ENCODE peak calls at places on chromosomes 7 and 10, in six cellular contexts. One of them, this sample, is unnamed. For H3K36me3, the result is how much of the 10 kb centered on the place peaks cover.

GRCh38 chr10:24360286-24361127 is 151.6 kb downstream of the KIAA1217 start:
- DNase-seq in upper lobe of left lung: peak
- DNase-seq in ovary: peak
- DNase-seq in transverse colon: peak
- DNase-seq in HepG2: peak
- DNase-seq in H1: no peak
- DNase-seq in this sample: no peak

GRCh38 chr7:22193361-22194016 is 163.5 kb downstream of the RAPGEF5 start:
- DNase-seq in ovary: peak
- DNase-seq in HepG2: no peak
- DNase-seq in upper lobe of left lung: no peak
- DNase-seq in transverse colon: no peak
- DNase-seq in H1: no peak
- DNase-seq in this sample: no peak

GRCh38 chr10:72952189-72952900 is 2.3 kb downstream of the PLA2G12B start:
- DNase-seq in ovary: no peak
- DNase-seq in H1: no peak
- DNase-seq in upper lobe of left lung: no peak
- DNase-seq in HepG2: peak
- DNase-seq in transverse colon: no peak
- DNase-seq in this sample: no peak

GRCh38 chr7:22846961-22847360 is 24.3 kb upstream of the TOMM7 start:
- DNase-seq in H1: no peak
- DNase-seq in upper lobe of left lung: no peak
- DNase-seq in transverse colon: no peak
- DNase-seq in ovary: no peak
- DNase-seq in HepG2: no peak
- DNase-seq in this sample: no peak

GRCh38 chr7:110786576-110786975 is 304.4 kb upstream of the LRRN3 start:
- DNase-seq in HepG2: no peak
- DNase-seq in ovary: no peak
- DNase-seq in transverse colon: no peak
- DNase-seq in H1: no peak
- DNase-seq in upper lobe of left lung: no peak
- DNase-seq in this sample: no peak

GRCh38 chr10:74490551-74490950 is 335.8 kb upstream of the KAT6B start:
- DNase-seq in upper lobe of left lung: no peak
- DNase-seq in H1: no peak
- DNase-seq in ovary: no peak
- DNase-seq in HepG2: peak
- DNase-seq in transverse colon: no peak
- DNase-seq in this sample: no peak

GRCh38 chr7:153088601-153089000 is 329.0 kb downstream of the ACTR3B start:
- DNase-seq in HepG2: no peak
- DNase-seq in upper lobe of left lung: no peak
- DNase-seq in ovary: no peak
- DNase-seq in transverse colon: no peak
- DNase-seq in H1: no peak
- DNase-seq in this sample: no peak

GRCh38 chr10:83332695-83333094 is 806.6 kb upstream of the GHITM start:
- DNase-seq in HepG2: no peak
- DNase-seq in ovary: no peak
- DNase-seq in H1: no peak
- DNase-seq in transverse colon: no peak
- DNase-seq in upper lobe of left lung: no peak
- DNase-seq in this sample: no peak

GRCh38 chr7:2982831-2983230 is 60.8 kb downstream of the CARD11 start:
- DNase-seq in H1: no peak
- DNase-seq in upper lobe of left lung: no peak
- DNase-seq in transverse colon: no peak
- DNase-seq in HepG2: no peak
- DNase-seq in ovary: no peak
- DNase-seq in this sample: no peak

GRCh38 chr7:7696458-7697119 is 21.8 kb downstream of the RPA3 start:
- DNase-seq in upper lobe of left lung: no peak
- DNase-seq in ovary: no peak
- DNase-seq in H1: no peak
- DNase-seq in transverse colon: no peak
- DNase-seq in HepG2: peak
- DNase-seq in this sample: no peak

GRCh38 chr7:2477447-2478386 is 1.5 kb upstream of the GRIFIN start:
- DNase-seq in H1: peak
- DNase-seq in HepG2: peak
- DNase-seq in ovary: no peak
- DNase-seq in transverse colon: peak
- DNase-seq in upper lobe of left lung: peak
- DNase-seq in this sample: no peak

GRCh38 chr10:20891338-20891714 is 5.8 kb downstream of the NEBL start:
- DNase-seq in HepG2: no peak
- DNase-seq in ovary: no peak
- DNase-seq in H1: no peak
- DNase-seq in upper lobe of left lung: no peak
- DNase-seq in transverse colon: no peak
- DNase-seq in this sample: no peak

GRCh38 chr10:103854687-103855423 is 521 bp downstream of the SH3PXD2A start:
- DNase-seq in ovary: peak
- DNase-seq in upper lobe of left lung: no peak
- DNase-seq in transverse colon: peak
- DNase-seq in HepG2: no peak
- DNase-seq in H1: no peak
- DNase-seq in this sample: no peak

GRCh38 chr10:16989826-16990293 is 139.8 kb downstream of the CUBN start:
- DNase-seq in ovary: no peak
- DNase-seq in H1: peak
- DNase-seq in HepG2: no peak
- DNase-seq in transverse colon: no peak
- DNase-seq in upper lobe of left lung: no peak
- DNase-seq in this sample: no peak

GRCh38 chr10:70913546-70914240 is 25.3 kb upstream of the PCBD1 start:
- DNase-seq in H1: no peak
- DNase-seq in ovary: no peak
- DNase-seq in HepG2: no peak
- DNase-seq in upper lobe of left lung: no peak
- DNase-seq in transverse colon: no peak
- DNase-seq in this sample: no peak

GRCh38 chr10:133401981-133402725 is 8.2 kb downstream of the MTG1 start:
- DNase-seq in H1: no peak
- DNase-seq in HepG2: no peak
- DNase-seq in ovary: no peak
- DNase-seq in transverse colon: no peak
- DNase-seq in upper lobe of left lung: no peak
- DNase-seq in this sample: no peak

GRCh38 chr7:137592232-137592896 is 248.8 kb upstream of the PTN start:
- DNase-seq in transverse colon: peak
- DNase-seq in H1: peak
- DNase-seq in upper lobe of left lung: peak
- DNase-seq in HepG2: peak
- DNase-seq in ovary: peak
- DNase-seq in this sample: no peak

GRCh38 chr7:1639578-1640175 is 30.4 kb upstream of the ELFN1 start:
- DNase-seq in HepG2: no peak
- DNase-seq in ovary: no peak
- DNase-seq in upper lobe of left lung: no peak
- DNase-seq in transverse colon: no peak
- DNase-seq in H1: no peak
- DNase-seq in this sample: no peak

GRCh38 chr7:136018104-136018503 is 40.9 kb upstream of the MTPN start:
- DNase-seq in transverse colon: no peak
- DNase-seq in ovary: no peak
- DNase-seq in H1: no peak
- DNase-seq in upper lobe of left lung: no peak
- DNase-seq in HepG2: no peak
- DNase-seq in this sample: no peak

GRCh38 chr10:104327745-104328635 is 10.3 kb downstream of the ITPRIP start:
- DNase-seq in ovary: peak
- DNase-seq in HepG2: peak
- DNase-seq in upper lobe of left lung: no peak
- DNase-seq in H1: no peak
- DNase-seq in transverse colon: no peak
- DNase-seq in this sample: no peak

GRCh38 chr10:112949128-112949823 is 771 bp upstream of the TCF7L2 start:
- DNase-seq in HepG2: peak
- DNase-seq in upper lobe of left lung: no peak
- DNase-seq in ovary: no peak
- DNase-seq in transverse colon: peak
- DNase-seq in H1: no peak
- DNase-seq in this sample: no peak

GRCh38 chr10:112950714-112951348 is 784 bp downstream of the TCF7L2 start:
- DNase-seq in ovary: peak
- DNase-seq in H1: no peak
- DNase-seq in upper lobe of left lung: peak
- DNase-seq in HepG2: no peak
- DNase-seq in transverse colon: peak
- DNase-seq in this sample: no peak

GRCh38 chr10:112951349-112952281 is 1.6 kb downstream of the TCF7L2 start:
- DNase-seq in transverse colon: peak
- DNase-seq in upper lobe of left lung: peak
- DNase-seq in H1: no peak
- DNase-seq in HepG2: peak
- DNase-seq in ovary: peak
- DNase-seq in this sample: no peak

GRCh38 chr10:112952282-112952991 is 2.4 kb downstream of the TCF7L2 start:
- DNase-seq in transverse colon: peak
- DNase-seq in HepG2: no peak
- DNase-seq in ovary: peak
- DNase-seq in H1: no peak
- DNase-seq in upper lobe of left lung: peak
- DNase-seq in this sample: no peak

DNA sequence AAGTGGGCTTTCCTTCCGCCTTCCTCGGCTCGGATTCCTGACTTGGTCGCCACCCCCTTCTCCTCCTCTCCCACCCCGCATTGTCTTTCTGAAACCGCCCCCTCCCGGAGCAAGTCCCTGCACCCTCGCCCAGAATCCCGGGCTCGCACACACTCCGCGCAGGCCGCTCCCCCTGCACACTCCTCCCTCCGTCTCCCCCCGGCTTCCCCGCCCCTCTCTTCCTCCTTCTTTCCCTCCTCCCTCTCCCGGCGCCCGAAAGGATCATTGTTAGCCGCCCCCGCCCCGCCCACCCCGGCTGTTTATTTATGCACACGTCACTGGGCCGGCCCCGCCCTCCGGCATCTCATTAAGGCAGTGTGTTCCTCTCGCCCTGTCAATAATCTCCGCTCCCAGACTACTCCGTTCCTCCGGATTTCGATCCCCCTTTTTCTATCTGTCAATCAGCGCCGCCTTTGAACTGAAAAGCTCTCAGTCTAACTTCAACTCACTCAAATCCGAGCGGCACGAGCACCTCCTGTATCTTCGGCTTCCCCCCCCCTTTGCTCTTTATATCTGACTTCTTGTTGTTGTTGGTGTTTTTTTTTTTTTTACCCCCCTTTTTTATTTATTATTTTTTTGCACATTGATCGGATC is at the start of gene TCF7L2:
- DNase-seq in upper lobe of left lung: peak
- DNase-seq in ovary: peak
- DNase-seq in H1: peak
- DNase-seq in HepG2: peak
- DNase-seq in transverse colon: peak
- DNase-seq in this sample: peak
- TF ChIP-seq POLR2A in upper lobe of left lung: no peak
- TF ChIP-seq POLR2A in ovary: peak
- TF ChIP-seq POLR2A in H1: no peak
- TF ChIP-seq POLR2A in HepG2: peak
- TF ChIP-seq POLR2A in transverse colon: peak
- TF ChIP-seq POLR2A in this sample: peak

GRCh38 chr10:29685506-29685905 is 50.7 kb upstream of the SVIL start:
- DNase-seq in transverse colon: no peak
- DNase-seq in H1: no peak
- DNase-seq in upper lobe of left lung: no peak
- DNase-seq in ovary: no peak
- DNase-seq in HepG2: no peak
- DNase-seq in this sample: no peak
- H3K36me3 ChIP-seq in transverse colon: under half
- H3K36me3 ChIP-seq in H1: under half
- H3K36me3 ChIP-seq in upper lobe of left lung: under half
- H3K36me3 ChIP-seq in ovary: under half
- H3K36me3 ChIP-seq in HepG2: under half
- H3K36me3 ChIP-seq in this sample: half or more

DNA sequence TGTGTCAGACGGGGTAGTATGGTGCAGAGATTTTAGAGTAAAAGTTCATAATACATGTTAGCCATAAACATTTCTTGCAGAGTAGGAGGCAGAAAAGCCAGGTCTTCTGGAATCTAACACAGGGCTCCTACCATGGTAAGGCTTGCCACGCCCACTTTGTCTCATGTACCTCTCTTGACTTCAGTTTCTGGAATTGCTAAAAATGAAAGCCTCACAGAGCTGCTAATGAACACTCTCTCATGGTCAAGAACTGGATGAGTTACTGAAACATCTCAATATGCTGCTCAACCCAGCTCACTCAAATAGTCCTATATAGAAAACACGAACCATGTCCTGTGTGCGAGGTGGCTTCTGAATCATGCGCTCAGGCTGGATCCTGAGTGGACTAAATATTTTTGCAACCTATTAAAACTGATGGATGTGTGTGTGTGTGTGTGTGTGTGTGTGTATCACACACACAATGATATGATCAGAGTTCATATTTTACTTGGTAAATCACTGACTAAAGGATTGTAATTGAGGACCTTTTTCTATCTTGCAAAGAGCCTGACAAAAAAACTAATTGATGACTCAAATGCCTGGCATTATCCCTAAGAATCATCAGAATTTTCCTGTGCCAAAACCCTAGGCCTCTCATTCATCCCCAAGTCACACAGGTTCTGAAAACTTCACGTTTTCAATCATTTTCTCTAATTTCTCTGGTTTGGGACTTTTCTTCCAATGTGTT is 1306.6 kb downstream of the XPNPEP1 start:
- DNase-seq in transverse colon: no peak
- DNase-seq in upper lobe of left lung: no peak
- DNase-seq in ovary: no peak
- DNase-seq in H1: no peak
- DNase-seq in HepG2: no peak
- DNase-seq in this sample: no peak
- TF ChIP-seq EP300 in transverse colon: no peak
- TF ChIP-seq EP300 in upper lobe of left lung: no peak
- TF ChIP-seq EP300 in ovary: no peak
- TF ChIP-seq EP300 in H1: no peak
- TF ChIP-seq EP300 in HepG2: no peak
- TF ChIP-seq EP300 in this sample: no peak

DNA sequence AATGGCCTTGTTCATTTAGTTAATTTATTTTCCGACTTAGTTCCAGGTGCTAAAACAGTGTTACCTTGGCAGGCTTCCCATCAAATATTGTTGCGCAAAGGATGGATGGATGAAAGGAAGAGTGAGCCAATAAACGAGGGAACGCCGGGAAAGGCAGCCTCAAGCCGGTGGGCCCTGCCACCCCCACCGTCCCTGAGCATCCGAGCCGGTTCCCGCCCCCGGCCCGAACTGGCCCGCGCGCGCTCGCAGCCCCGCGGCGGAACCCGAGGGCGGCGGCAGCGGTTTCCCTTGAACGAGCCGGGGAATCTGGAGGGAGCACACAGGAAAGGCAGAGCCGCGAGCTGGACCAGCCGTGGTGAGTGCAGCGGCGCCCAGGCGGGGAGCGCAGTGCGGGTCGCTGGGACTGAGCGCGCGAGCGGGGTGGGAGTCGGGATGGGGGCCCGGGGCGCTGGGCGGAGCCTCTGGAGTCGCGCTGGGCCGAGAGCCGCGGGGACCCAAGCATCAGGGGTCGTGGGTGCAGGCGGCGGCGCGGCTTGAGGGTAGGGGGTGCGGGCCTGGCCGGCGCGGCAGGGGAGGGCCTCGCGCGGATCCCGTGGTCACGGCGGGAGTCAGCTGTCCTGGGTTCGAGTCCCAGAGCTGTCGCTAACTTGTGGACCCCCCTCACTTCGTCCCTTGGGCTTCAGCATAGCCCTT is at the start of gene AGK:
- DNase-seq in HepG2: peak
- DNase-seq in ovary: peak
- DNase-seq in transverse colon: peak
- DNase-seq in upper lobe of left lung: peak
- DNase-seq in H1: peak
- DNase-seq in this sample: no peak
- TF ChIP-seq POLR2A in HepG2: peak
- TF ChIP-seq POLR2A in ovary: no peak
- TF ChIP-seq POLR2A in transverse colon: peak
- TF ChIP-seq POLR2A in upper lobe of left lung: no peak
- TF ChIP-seq POLR2A in H1: peak
- TF ChIP-seq POLR2A in this sample: no peak

This sample was measured in esophagus muscularis mucosa.